ENCODE peak calls at places on chromosome 9, in six cellular contexts. X is ELR; M is cardiac muscle cell; W is hypothalamus; C is HEK293T; Z is stimulated activated CD4-positive, alpha-beta T cell treated with anti-CD3 and anti-CD28 coated beads, Interleukin-1b, Interleukin-23, amount 100 ng/mL, for 4 hours. Q is an unnamed sample.

GRCh38 chr9:116806075-116806474 is 119.0 kb downstream of the TRIM32 start:
- DNase-seq in C (no peak), W (no peak), Z (no peak), X (peak; percentile 14), M (peak; percentile 88), Q (peak; percentile 53)

GRCh38 chr9:124295097-124295794 is 37.5 kb downstream of the NEK6 start:
- DNase-seq in C (no peak), W (no peak), Z (no peak), X (no peak), M (peak; percentile 61), Q (peak; percentile 32)

GRCh38 chr9:132646726-132647125 is 23.1 kb downstream of the DDX31 start:
- DNase-seq in W (no peak), C (no peak), M (no peak), Z (no peak), X (no peak), Q (no peak)

GRCh38 chr9:98708933-98709911 is at the start of gene GABBR2:
- DNase-seq in C (peak; percentile 36), X (peak; percentile 26), W (no peak), Z (no peak), M (peak; percentile 59), Q (peak; percentile 25)

GRCh38 chr9:101365181-101365580 is 19.6 kb downstream of the BAAT start:
- DNase-seq in W (no peak), C (no peak), Z (no peak), X (peak; percentile 45), M (no peak), Q (no peak)

GRCh38 chr9:14779566-14780022 is 57.1 kb upstream of the CER1 start:
- DNase-seq in X (no peak), W (no peak), C (no peak), Z (no peak), M (no peak), Q (no peak)

GRCh38 chr9:117403403-117403811 is 11.4 kb downstream of the ASTN2 start:
- DNase-seq in Z (no peak), C (no peak), W (peak; percentile 48), X (no peak), M (no peak), Q (no peak)

GRCh38 chr9:135339378-135339973 is 140.1 kb upstream of the PPP1R26 start:
- DNase-seq in X (no peak), Z (no peak), C (no peak), M (no peak), W (no peak), Q (no peak)

GRCh38 chr9:124079176-124079925 is 67.8 kb downstream of the LHX2 start:
- DNase-seq in C (no peak), X (peak; percentile 85), W (no peak), Z (no peak), M (peak; percentile 5), Q (no peak)

GRCh38 chr9:137255448-137256114 is 454 bp downstream of the NELFB start:
- DNase-seq in X (peak; percentile 60), Z (no peak), W (no peak), C (peak; percentile 77), M (peak; percentile 72), Q (peak; percentile 77)

GRCh38 chr9:121437891-121438290 is 61.8 kb downstream of the GGTA1 start:
- DNase-seq in C (no peak), W (no peak), Z (no peak), M (no peak), X (no peak), Q (no peak)

GRCh38 chr9:133991964-133992779 is at the start of gene VAV2:
- DNase-seq in W (no peak), C (peak; percentile 54), Z (peak; percentile 43), X (peak; percentile 78), M (peak; percentile 72), Q (peak; percentile 83)

GRCh38 chr9:124206391-124206790 is 51.4 kb upstream of the NEK6 start:
- DNase-seq in W (no peak), Z (no peak), X (no peak), M (no peak), C (no peak), Q (no peak)

GRCh38 chr9:105309531-105309931 is 65.1 kb downstream of the SLC44A1 start:
- DNase-seq in C (no peak), Z (no peak), X (no peak), M (no peak), W (no peak), Q (no peak)

GRCh38 chr9:89579741-89580395 is 24.9 kb upstream of the GADD45G start:
- DNase-seq in C (no peak), M (no peak), Z (no peak), X (no peak), W (no peak), Q (no peak)

GRCh38 chr9:75185585-75186170 is 97.4 kb downstream of the OSTF1 start:
- DNase-seq in Z (peak; percentile 43), W (no peak), C (peak; percentile 61), X (peak; percentile 63), M (peak; percentile 53), Q (peak; percentile 69)

GRCh38 chr9:135220601-135221575 is 133.4 kb downstream of the OLFM1 start:
- DNase-seq in X (no peak), Z (no peak), W (no peak), C (no peak), M (no peak), Q (no peak)

GRCh38 chr9:16675131-16675530 is 195.3 kb downstream of the BNC2 start:
- DNase-seq in Z (no peak), M (no peak), X (peak; percentile 49), W (no peak), C (no peak), Q (no peak)

GRCh38 chr9:37471942-37472679 is 6.9 kb upstream of the ZBTB5 start:
- DNase-seq in C (peak; percentile 19), Z (no peak), W (no peak), X (peak; percentile 99), M (peak; percentile 42), Q (peak; percentile 76)

GRCh38 chr9:83706703-83707517 is 848 bp downstream of the UBQLN1 start:
- DNase-seq in W (peak; percentile 41), C (peak; percentile 59), M (peak; percentile 80), Z (peak; percentile 60), X (peak; percentile 51), Q (peak; percentile 68)

GRCh38 chr9:110217656-110218099 is 9.7 kb upstream of the C9orf152 start:
- DNase-seq in M (peak; percentile 45), Z (no peak), X (peak; percentile 68), C (no peak), W (no peak), Q (peak; percentile 62)

GRCh38 chr9:36855443-36856315 is 178.4 kb downstream of the PAX5 start:
- DNase-seq in C (peak; percentile 51), X (peak; percentile 43), W (no peak), M (peak; percentile 50), Z (no peak), Q (peak; percentile 36)

GRCh38 chr9:133238851-133239532 is 29.9 kb upstream of the OBP2B start:
- DNase-seq in M (peak; percentile 83), X (peak; percentile 64), Z (peak; percentile 55), C (peak; percentile 92), W (no peak), Q (peak; percentile 89)

GRCh38 chr9:134243778-134244467 is 79.6 kb upstream of the RNU6ATAC start:
- DNase-seq in M (no peak), X (no peak), C (no peak), Z (peak; percentile 7), W (no peak), Q (no peak)

Q was measured in hepatocyte.